ENCODE peak calls at places on chromosomes 4 and X, in nine cellular contexts. One of them, this sample, is unnamed.

GRCh38 chr4:34644716-34645115 is 1599.6 kb downstream of the ARAP2 start:
- DNase-seq in neuronal stem cell: no peak
- DNase-seq in CD8-positive, alpha-beta T cell: no peak
- DNase-seq in CD8-positive, alpha-beta memory T cell: no peak
- DNase-seq in lower lobe of right lung: no peak
- DNase-seq in uterus: no peak
- DNase-seq in cardiac muscle cell: no peak
- DNase-seq in neural progenitor cell: no peak
- DNase-seq in thyroid gland: no peak
- DNase-seq in this sample: no peak

GRCh38 chr4:152436384-152436783 is 99.5 kb downstream of the FBXW7 start:
- DNase-seq in neuronal stem cell: no peak
- DNase-seq in CD8-positive, alpha-beta T cell: no peak
- DNase-seq in CD8-positive, alpha-beta memory T cell: no peak
- DNase-seq in lower lobe of right lung: no peak
- DNase-seq in uterus: no peak
- DNase-seq in cardiac muscle cell: no peak
- DNase-seq in neural progenitor cell: no peak
- DNase-seq in thyroid gland: no peak
- DNase-seq in this sample: no peak

GRCh38 chrX:74286950-74287349 is 17.0 kb upstream of the ZCCHC13 start:
- DNase-seq in neuronal stem cell: no peak
- DNase-seq in CD8-positive, alpha-beta T cell: no peak
- DNase-seq in CD8-positive, alpha-beta memory T cell: no peak
- DNase-seq in lower lobe of right lung: no peak
- DNase-seq in uterus: no peak
- DNase-seq in cardiac muscle cell: no peak
- DNase-seq in neural progenitor cell: no peak
- DNase-seq in thyroid gland: no peak
- DNase-seq in this sample: no peak

GRCh38 chr4:56958111-56958517 is 19.3 kb downstream of the NOA1 start:
- DNase-seq in neuronal stem cell: no peak
- DNase-seq in CD8-positive, alpha-beta T cell: no peak
- DNase-seq in CD8-positive, alpha-beta memory T cell: no peak
- DNase-seq in lower lobe of right lung: peak; percentile 69
- DNase-seq in uterus: peak; percentile 88
- DNase-seq in cardiac muscle cell: no peak
- DNase-seq in neural progenitor cell: no peak
- DNase-seq in thyroid gland: peak; percentile 72
- DNase-seq in this sample: peak; percentile 68

GRCh38 chr4:78862314-78862737 is 76.9 kb downstream of the PAQR3 start:
- DNase-seq in neuronal stem cell: no peak
- DNase-seq in CD8-positive, alpha-beta T cell: no peak
- DNase-seq in CD8-positive, alpha-beta memory T cell: no peak
- DNase-seq in lower lobe of right lung: no peak
- DNase-seq in uterus: no peak
- DNase-seq in cardiac muscle cell: no peak
- DNase-seq in neural progenitor cell: no peak
- DNase-seq in thyroid gland: no peak
- DNase-seq in this sample: no peak

GRCh38 chr4:110155632-110156031 is 42.8 kb downstream of the ELOVL6 start:
- DNase-seq in neuronal stem cell: no peak
- DNase-seq in CD8-positive, alpha-beta T cell: no peak
- DNase-seq in CD8-positive, alpha-beta memory T cell: no peak
- DNase-seq in lower lobe of right lung: no peak
- DNase-seq in uterus: no peak
- DNase-seq in cardiac muscle cell: no peak
- DNase-seq in neural progenitor cell: no peak
- DNase-seq in thyroid gland: no peak
- DNase-seq in this sample: no peak

GRCh38 chrX:133970021-133970550 is 15.3 kb downstream of the GPC3 start:
- DNase-seq in neuronal stem cell: no peak
- DNase-seq in CD8-positive, alpha-beta T cell: no peak
- DNase-seq in CD8-positive, alpha-beta memory T cell: no peak
- DNase-seq in lower lobe of right lung: no peak
- DNase-seq in uterus: no peak
- DNase-seq in cardiac muscle cell: peak; percentile 84
- DNase-seq in neural progenitor cell: peak; percentile 75
- DNase-seq in thyroid gland: no peak
- DNase-seq in this sample: no peak

GRCh38 chr4:107130157-107130556 is 94.0 kb upstream of the DKK2 start:
- DNase-seq in neuronal stem cell: no peak
- DNase-seq in CD8-positive, alpha-beta T cell: no peak
- DNase-seq in CD8-positive, alpha-beta memory T cell: no peak
- DNase-seq in lower lobe of right lung: no peak
- DNase-seq in uterus: no peak
- DNase-seq in cardiac muscle cell: no peak
- DNase-seq in neural progenitor cell: no peak
- DNase-seq in thyroid gland: no peak
- DNase-seq in this sample: no peak

GRCh38 chr4:133866328-133866699 is 335.3 kb downstream of the PABPC4L start:
- DNase-seq in neuronal stem cell: no peak
- DNase-seq in CD8-positive, alpha-beta T cell: no peak
- DNase-seq in CD8-positive, alpha-beta memory T cell: no peak
- DNase-seq in lower lobe of right lung: no peak
- DNase-seq in uterus: no peak
- DNase-seq in cardiac muscle cell: no peak
- DNase-seq in neural progenitor cell: no peak
- DNase-seq in thyroid gland: no peak
- DNase-seq in this sample: no peak

GRCh38 chrX:54479471-54480122 is 16.4 kb downstream of the FGD1 start:
- DNase-seq in neuronal stem cell: no peak
- DNase-seq in CD8-positive, alpha-beta T cell: no peak
- DNase-seq in CD8-positive, alpha-beta memory T cell: no peak
- DNase-seq in lower lobe of right lung: no peak
- DNase-seq in uterus: no peak
- DNase-seq in cardiac muscle cell: peak; percentile 36
- DNase-seq in neural progenitor cell: peak; percentile 50
- DNase-seq in thyroid gland: peak; percentile 27
- DNase-seq in this sample: no peak

GRCh38 chr4:21752616-21753015 is 196.0 kb downstream of the KCNIP4 start:
- DNase-seq in neuronal stem cell: no peak
- DNase-seq in CD8-positive, alpha-beta T cell: no peak
- DNase-seq in CD8-positive, alpha-beta memory T cell: no peak
- DNase-seq in lower lobe of right lung: no peak
- DNase-seq in uterus: no peak
- DNase-seq in cardiac muscle cell: no peak
- DNase-seq in neural progenitor cell: no peak
- DNase-seq in thyroid gland: no peak
- DNase-seq in this sample: no peak

DNA sequence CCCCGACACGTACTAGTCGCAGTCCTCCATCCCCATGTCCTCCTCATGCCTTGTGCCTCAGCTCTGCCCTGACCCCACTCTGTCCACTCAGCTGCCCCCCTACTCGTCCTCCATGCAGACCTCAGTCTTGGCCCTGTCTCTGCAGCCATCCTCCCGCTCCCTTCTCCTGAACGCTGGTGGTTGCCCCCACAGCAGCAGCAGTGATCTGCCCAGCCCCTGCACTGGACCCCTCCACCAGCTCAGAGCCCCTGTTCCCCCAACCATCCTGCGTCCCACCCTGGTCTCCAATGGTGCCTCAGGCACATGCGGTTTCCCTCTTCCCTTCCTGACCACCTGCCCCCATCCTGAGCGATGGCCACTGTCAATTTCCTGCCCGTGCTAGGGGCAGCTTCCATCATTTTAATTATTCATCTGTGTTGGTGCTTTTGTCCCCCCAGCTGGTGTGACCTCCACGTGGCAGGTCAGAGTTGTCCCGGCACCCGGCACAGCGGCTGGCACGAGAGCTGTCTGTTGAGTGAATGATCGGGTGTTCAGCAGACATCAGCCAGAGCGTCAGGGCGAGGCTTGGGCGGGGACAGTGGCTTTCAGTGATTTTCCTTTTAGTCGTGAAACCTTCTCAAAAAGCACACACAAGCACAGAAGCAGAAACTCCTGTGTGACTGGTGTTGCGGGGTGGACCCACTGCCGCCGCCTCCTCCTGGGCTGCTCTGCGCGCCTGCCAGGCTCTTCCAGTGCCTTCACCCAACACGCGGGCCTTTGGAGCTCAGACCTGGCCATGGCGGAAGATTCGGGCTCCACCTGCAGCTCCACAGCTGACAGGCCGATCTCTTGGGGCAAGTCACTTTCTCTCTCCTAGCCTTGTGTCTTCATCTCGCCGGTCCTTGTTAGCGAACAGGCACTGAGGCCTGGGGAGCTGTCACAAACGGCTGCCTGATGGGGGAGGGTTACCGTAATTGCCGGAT is 51.6 kb upstream of the HGFAC start:
- DNase-seq in neuronal stem cell: no peak
- DNase-seq in CD8-positive, alpha-beta T cell: no peak
- DNase-seq in CD8-positive, alpha-beta memory T cell: no peak
- DNase-seq in lower lobe of right lung: peak; percentile 46
- DNase-seq in uterus: no peak
- DNase-seq in cardiac muscle cell: peak; percentile 28
- DNase-seq in neural progenitor cell: peak; percentile 67
- DNase-seq in thyroid gland: no peak
- DNase-seq in this sample: no peak
- H3K27ac ChIP-seq in neuronal stem cell: peak overlapping the region; percentile 40
- H3K27ac ChIP-seq in CD8-positive, alpha-beta T cell: no peak overlapping the region
- H3K27ac ChIP-seq in CD8-positive, alpha-beta memory T cell: no peak overlapping the region
- H3K27ac ChIP-seq in lower lobe of right lung: peak overlapping the region; percentile 90
- H3K27ac ChIP-seq in uterus: no peak overlapping the region
- H3K27ac ChIP-seq in cardiac muscle cell: no peak overlapping the region
- H3K27ac ChIP-seq in neural progenitor cell: no peak overlapping the region
- H3K27ac ChIP-seq in thyroid gland: no peak overlapping the region
- H3K27ac ChIP-seq in this sample: no peak overlapping the region

GRCh38 chrX:2401590-2402360 is 99.0 kb downstream of the DHRSX start:
- DNase-seq in neuronal stem cell: peak; percentile 83
- DNase-seq in CD8-positive, alpha-beta T cell: no peak
- DNase-seq in CD8-positive, alpha-beta memory T cell: no peak
- DNase-seq in lower lobe of right lung: no peak
- DNase-seq in uterus: no peak
- DNase-seq in cardiac muscle cell: no peak
- DNase-seq in neural progenitor cell: peak; percentile 94
- DNase-seq in thyroid gland: no peak
- DNase-seq in this sample: peak; percentile 31

GRCh38 chrX:2404816-2405215 is 96.0 kb downstream of the DHRSX start:
- DNase-seq in neuronal stem cell: no peak
- DNase-seq in CD8-positive, alpha-beta T cell: no peak
- DNase-seq in CD8-positive, alpha-beta memory T cell: no peak
- DNase-seq in lower lobe of right lung: no peak
- DNase-seq in uterus: no peak
- DNase-seq in cardiac muscle cell: no peak
- DNase-seq in neural progenitor cell: no peak
- DNase-seq in thyroid gland: no peak
- DNase-seq in this sample: no peak

GRCh38 chrX:2398341-2398656 is 102.5 kb downstream of the DHRSX start:
- DNase-seq in neuronal stem cell: no peak
- DNase-seq in CD8-positive, alpha-beta T cell: no peak
- DNase-seq in CD8-positive, alpha-beta memory T cell: no peak
- DNase-seq in lower lobe of right lung: no peak
- DNase-seq in uterus: no peak
- DNase-seq in cardiac muscle cell: no peak
- DNase-seq in neural progenitor cell: no peak
- DNase-seq in thyroid gland: no peak
- DNase-seq in this sample: no peak

GRCh38 chrX:2401201-2401589 is 99.6 kb downstream of the DHRSX start:
- DNase-seq in neuronal stem cell: peak; percentile 9
- DNase-seq in CD8-positive, alpha-beta T cell: no peak
- DNase-seq in CD8-positive, alpha-beta memory T cell: no peak
- DNase-seq in lower lobe of right lung: no peak
- DNase-seq in uterus: no peak
- DNase-seq in cardiac muscle cell: no peak
- DNase-seq in neural progenitor cell: no peak
- DNase-seq in thyroid gland: no peak
- DNase-seq in this sample: no peak

DNA sequence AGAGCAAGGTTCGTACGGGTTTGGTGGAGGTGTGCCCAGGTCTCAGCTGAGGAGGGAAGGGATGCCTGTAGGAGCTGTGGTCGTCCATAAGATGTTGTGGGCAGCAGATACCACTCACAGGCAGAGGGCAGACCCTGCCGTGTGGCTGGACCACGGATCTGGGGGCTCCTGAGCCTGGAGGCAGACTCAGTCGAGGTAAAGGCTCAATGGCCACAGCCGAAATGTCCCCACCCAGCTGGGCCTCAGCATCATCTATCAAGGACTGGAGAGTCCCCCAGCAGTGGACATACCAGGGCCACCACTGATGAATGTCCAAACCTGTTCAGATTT is 98.5 kb downstream of the DHRSX start:
- DNase-seq in neuronal stem cell: no peak
- DNase-seq in CD8-positive, alpha-beta T cell: no peak
- DNase-seq in CD8-positive, alpha-beta memory T cell: no peak
- DNase-seq in lower lobe of right lung: no peak
- DNase-seq in uterus: no peak
- DNase-seq in cardiac muscle cell: no peak
- DNase-seq in neural progenitor cell: peak; percentile 10
- DNase-seq in thyroid gland: no peak
- DNase-seq in this sample: no peak
- H3K4me3 ChIP-seq in neuronal stem cell: no peak overlapping the region
- H3K4me3 ChIP-seq in CD8-positive, alpha-beta T cell: no peak overlapping the region
- H3K4me3 ChIP-seq in CD8-positive, alpha-beta memory T cell: no peak overlapping the region
- H3K4me3 ChIP-seq in lower lobe of right lung: no peak overlapping the region
- H3K4me3 ChIP-seq in uterus: no peak overlapping the region
- H3K4me3 ChIP-seq in cardiac muscle cell: no peak overlapping the region
- H3K4me3 ChIP-seq in neural progenitor cell: no peak overlapping the region
- H3K4me3 ChIP-seq in thyroid gland: no peak overlapping the region
- H3K4me3 ChIP-seq in this sample: no peak overlapping the region

GRCh38 chr4:145131848-145132247 is 33.7 kb downstream of the ABCE1 start:
- DNase-seq in neuronal stem cell: no peak
- DNase-seq in CD8-positive, alpha-beta T cell: no peak
- DNase-seq in CD8-positive, alpha-beta memory T cell: no peak
- DNase-seq in lower lobe of right lung: no peak
- DNase-seq in uterus: no peak
- DNase-seq in cardiac muscle cell: no peak
- DNase-seq in neural progenitor cell: no peak
- DNase-seq in thyroid gland: no peak
- DNase-seq in this sample: no peak
- H3K4me1 ChIP-seq in neuronal stem cell: no peaks in the 10 kb centered on the region
- H3K4me1 ChIP-seq in CD8-positive, alpha-beta T cell: no peaks in the 10 kb centered on the region
- H3K4me1 ChIP-seq in CD8-positive, alpha-beta memory T cell: no peaks in the 10 kb centered on the region
- H3K4me1 ChIP-seq in lower lobe of right lung: peaks cover 30% of the 10 kb centered on the region
- H3K4me1 ChIP-seq in uterus: peaks cover 4% of the 10 kb centered on the region
- H3K4me1 ChIP-seq in cardiac muscle cell: no peaks in the 10 kb centered on the region
- H3K4me1 ChIP-seq in neural progenitor cell: no peaks in the 10 kb centered on the region
- H3K4me1 ChIP-seq in thyroid gland: peaks cover 3% of the 10 kb centered on the region
- H3K4me1 ChIP-seq in this sample: peaks cover 8% of the 10 kb centered on the region

GRCh38 chrX:11151799-11152591 is 40.9 kb downstream of the HCCS start:
- DNase-seq in neuronal stem cell: no peak
- DNase-seq in CD8-positive, alpha-beta T cell: no peak
- DNase-seq in CD8-positive, alpha-beta memory T cell: no peak
- DNase-seq in lower lobe of right lung: no peak
- DNase-seq in uterus: no peak
- DNase-seq in cardiac muscle cell: no peak
- DNase-seq in neural progenitor cell: peak; percentile 11
- DNase-seq in thyroid gland: no peak
- DNase-seq in this sample: no peak
- H3K27ac ChIP-seq in neuronal stem cell: no peak overlapping the region
- H3K27ac ChIP-seq in CD8-positive, alpha-beta T cell: no peak overlapping the region
- H3K27ac ChIP-seq in CD8-positive, alpha-beta memory T cell: no peak overlapping the region
- H3K27ac ChIP-seq in lower lobe of right lung: no peak overlapping the region
- H3K27ac ChIP-seq in uterus: no peak overlapping the region
- H3K27ac ChIP-seq in cardiac muscle cell: no peak overlapping the region
- H3K27ac ChIP-seq in neural progenitor cell: no peak overlapping the region
- H3K27ac ChIP-seq in thyroid gland: peak overlapping the region; percentile 79
- H3K27ac ChIP-seq in this sample: no peak overlapping the region

This sample was measured in body of pancreas.